ENCODE peak calls at places on chromosomes 1 and 21, in seven cellular contexts. F, Y, M, Q, L, Z and C are unnamed samples.

GRCh38 chr21:36149788-36150187 is 6.8 kb upstream of the DOP1B start:
- ATAC-seq in F (peak), Y (no peak), M (no peak), Q (no peak), L (no peak), Z (peak), C (no peak)

GRCh38 chr1:66227966-66228365 is 306.0 kb upstream of the SGIP1 start:
- ATAC-seq in F (no peak), Y (no peak), M (no peak), Q (no peak), L (no peak), Z (no peak), C (no peak)

GRCh38 chr1:159065106-159065505 is 11.5 kb downstream of the AIM2 start:
- ATAC-seq in F (no peak), Y (no peak), M (no peak), Q (no peak), L (no peak), Z (no peak), C (no peak)

GRCh38 chr1:208185801-208186201 is 58.4 kb downstream of the PLXNA2 start:
- ATAC-seq in F (no peak), Y (no peak), M (no peak), Q (no peak), L (no peak), Z (no peak), C (no peak)

GRCh38 chr1:162321809-162322422 is 54.7 kb downstream of the SPATA46 start:
- ATAC-seq in F (no peak), Y (no peak), M (no peak), Q (no peak), L (no peak), Z (no peak), C (no peak)

GRCh38 chr1:54070549-54070915 is 17.1 kb downstream of the TCEANC2 start:
- ATAC-seq in F (peak), Y (no peak), M (no peak), Q (no peak), L (no peak), Z (peak), C (no peak)

GRCh38 chr1:214187152-214187900 is 93.6 kb upstream of the SMYD2 start:
- ATAC-seq in F (no peak), Y (no peak), M (no peak), Q (no peak), L (no peak), Z (peak), C (no peak)

GRCh38 chr21:32137266-32137665 is 141.6 kb downstream of the MIS18A start:
- ATAC-seq in F (no peak), Y (no peak), M (no peak), Q (no peak), L (no peak), Z (no peak), C (no peak)

GRCh38 chr1:65153635-65154034 is 5.6 kb downstream of the AK4 start:
- ATAC-seq in F (no peak), Y (no peak), M (no peak), Q (no peak), L (no peak), Z (no peak), C (no peak)

GRCh38 chr1:200337410-200337809 is 72.4 kb downstream of the ZNF281 start:
- ATAC-seq in F (no peak), Y (no peak), M (no peak), Q (no peak), L (no peak), Z (peak), C (no peak)

GRCh38 chr1:80892452-80892995 is 908.2 kb upstream of the ADGRL2 start:
- ATAC-seq in F (no peak), Y (peak), M (no peak), Q (no peak), L (no peak), Z (no peak), C (no peak)

GRCh38 chr1:153763365-153764225 is 11.6 kb upstream of the SLC27A3 start:
- ATAC-seq in F (no peak), Y (no peak), M (no peak), Q (no peak), L (no peak), Z (no peak), C (peak)

GRCh38 chr1:43350976-43351375 is 7.8 kb upstream of the CDC20 start:
- ATAC-seq in F (no peak), Y (no peak), M (no peak), Q (no peak), L (no peak), Z (no peak), C (no peak)